ENCODE peak calls at places on chromosomes 13 and 19, in four cellular contexts. W, F, A and V are unnamed samples.
A peak's percentile ranks its signal among the peaks of the same experiment; 100 is the strongest.

GRCh38 chr19:13505761-13506549 is at the start of gene CACNA1A:
- DNase-seq in W (no peak), F (no peak), A (no peak), V (no peak)

GRCh38 chr13:69604698-69605097 is 502.9 kb upstream of the ATXN8OS start:
- DNase-seq in W (no peak), F (no peak), A (no peak), V (no peak)

GRCh38 chr13:59710995-59711701 is 452.6 kb downstream of the DIAPH3 start:
- DNase-seq in W (no peak), F (no peak), A (no peak), V (no peak)

GRCh38 chr13:65943711-65944110 is 1286.4 kb downstream of the PCDH9 start:
- DNase-seq in W (no peak), F (no peak), A (no peak), V (no peak)

GRCh38 chr19:34171539-34171876 is 796 bp upstream of the LSM14A start:
- DNase-seq in W (no peak), F (peak; percentile 23), A (no peak), V (no peak)

GRCh38 chr13:97786510-97786909 is 167.0 kb upstream of the IPO5 start:
- DNase-seq in W (no peak), F (no peak), A (no peak), V (no peak)

GRCh38 chr19:13096968-13097330 is 5.7 kb downstream of the LYL1 start:
- DNase-seq in W (no peak), F (no peak), A (peak; percentile 25), V (no peak)

GRCh38 chr19:13768510-13768909 is 4.2 kb downstream of the MRI1 start:
- DNase-seq in W (no peak), F (no peak), A (no peak), V (no peak)

GRCh38 chr13:78160793-78161192 is 242.2 kb upstream of the EDNRB start:
- DNase-seq in W (no peak), F (no peak), A (no peak), V (no peak)

GRCh38 chr19:7670150-7670784 is 1.4 kb downstream of the RETN start:
- DNase-seq in W (no peak), F (no peak), A (no peak), V (no peak)

GRCh38 chr19:7668842-7669241 is at the start of gene RETN:
- DNase-seq in W (no peak), F (no peak), A (no peak), V (no peak)

GRCh38 chr19:7672522-7672921 is 3.7 kb downstream of the RETN start:
- DNase-seq in W (no peak), F (no peak), A (no peak), V (no peak)

GRCh38 chr19:7670790-7671189 is 1.9 kb downstream of the RETN start:
- DNase-seq in W (no peak), F (no peak), A (no peak), V (no peak)

DNA sequence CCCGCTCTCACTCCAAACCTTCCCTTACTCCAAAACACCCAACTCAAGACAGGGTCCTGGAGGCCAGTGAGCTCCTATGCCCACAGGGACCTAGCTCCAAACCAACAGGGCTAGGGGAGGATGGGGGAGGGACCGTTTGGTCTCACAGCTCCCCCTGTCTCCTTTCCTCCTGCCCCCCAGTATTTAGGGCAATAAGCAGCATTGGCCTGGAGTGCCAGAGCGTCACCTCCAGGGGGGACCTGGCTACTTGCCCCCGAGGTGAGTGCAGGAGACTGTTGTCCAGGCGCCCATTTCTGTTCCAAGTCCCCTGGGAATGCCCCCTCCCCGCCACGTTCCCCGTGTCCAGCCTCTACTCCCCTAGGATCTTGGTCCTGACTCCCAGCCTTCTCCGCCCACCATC is 792 bp downstream of the RETN start:
- DNase-seq in W (no peak), F (no peak), A (no peak), V (no peak)
- H3K4me3 ChIP-seq in W (no peak overlapping the region), F (no peak overlapping the region), A (no peak overlapping the region), V (no peak overlapping the region)

GRCh38 chr13:41054919-41055619 is 6.2 kb upstream of the WBP4 start:
- DNase-seq in W (no peak), F (no peak), A (no peak), V (no peak)
- TF ChIP-seq CTCF in W (no peak), F (no peak), A (peak; percentile 34), V (no peak)

GRCh38 chr19:38695319-38695683 is 47.9 kb downstream of the ACTN4 start:
- DNase-seq in W (no peak), F (peak; percentile 55), A (no peak), V (no peak)
- H3K27ac ChIP-seq in W (no peak overlapping the region), F (no peak overlapping the region), A (peak overlapping the region; percentile 91), V (peak overlapping the region; percentile 97)

DNA sequence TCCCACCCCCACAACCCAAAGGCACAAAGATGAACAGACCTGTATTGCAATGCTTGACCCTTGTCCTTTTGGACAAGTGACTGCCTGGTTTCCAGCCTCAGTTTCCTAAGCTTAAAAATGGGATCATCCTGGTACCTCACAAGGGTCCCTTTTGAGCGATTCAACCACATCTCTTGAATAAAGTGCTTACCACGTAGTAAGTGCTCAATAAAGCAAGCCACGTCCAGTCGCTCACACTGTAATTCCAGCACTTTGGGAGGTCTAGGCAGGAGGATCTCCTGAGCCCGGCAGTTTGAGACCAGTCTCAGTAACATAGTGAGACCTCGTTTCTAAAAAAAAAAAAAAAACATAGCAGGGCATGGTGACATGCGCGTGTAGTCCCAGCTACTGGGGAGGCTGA is 1.2 kb downstream of the DLL3 start:
- DNase-seq in W (no peak), F (no peak), A (no peak), V (no peak)
- H3K4me3 ChIP-seq in W (no peak overlapping the region), F (no peak overlapping the region), A (no peak overlapping the region), V (no peak overlapping the region)

GRCh38 chr19:57028804-57029525 is 90.8 kb upstream of the USP29 start:
- DNase-seq in W (no peak), F (no peak), A (no peak), V (no peak)
- TF ChIP-seq CTCF in W (no peak), F (no peak), A (no peak), V (no peak)